ENCODE peak calls at places on chromosomes 1 and 21, in five cellular contexts. N is GM12878, B is GM23338, K is HepG2, Y is H1. Z is an unnamed sample.

GRCh38 chr1:181094813-181095212 is 6.3 kb downstream of the IER5 start:
- DNase-seq in N (no peak), B (peak), K (no peak), Y (no peak), Z (no peak)

GRCh38 chr1:155086182-155086741 is 7.6 kb downstream of the EFNA3 start:
- DNase-seq in N (no peak), B (peak), K (no peak), Y (peak), Z (peak)

GRCh38 chr1:103561612-103562395 is 9.6 kb upstream of the AMY2B start:
- DNase-seq in N (peak), B (no peak), K (no peak), Y (no peak), Z (no peak)

GRCh38 chr1:214029796-214030195 is 42.0 kb downstream of the PROX1 start:
- DNase-seq in N (no peak), B (peak), K (no peak), Y (no peak), Z (no peak)

GRCh38 chr1:174519845-174520244 is 72.1 kb downstream of the GPR52 start:
- DNase-seq in N (no peak), B (no peak), K (no peak), Y (no peak), Z (no peak)

GRCh38 chr1:67957026-67957425 is 93.4 kb downstream of the DIRAS3 start:
- DNase-seq in N (no peak), B (no peak), K (no peak), Y (no peak), Z (no peak)

GRCh38 chr1:88327391-88328267 is 356.4 kb upstream of the PKN2 start:
- DNase-seq in N (no peak), B (no peak), K (peak), Y (no peak), Z (no peak)

GRCh38 chr1:1290238-1290731 is 10.0 kb downstream of the SCNN1D start:
- DNase-seq in N (no peak), B (peak), K (peak), Y (peak), Z (peak)

GRCh38 chr1:78691995-78692747 is 42.5 kb downstream of the IFI44 start:
- DNase-seq in N (no peak), B (no peak), K (no peak), Y (no peak), Z (no peak)

GRCh38 chr1:1371354-1371740 is 3.7 kb downstream of the AURKAIP1 start:
- DNase-seq in N (no peak), B (no peak), K (no peak), Y (no peak), Z (no peak)

GRCh38 chr1:61781151-61781550 is 38.9 kb downstream of the PATJ start:
- DNase-seq in N (no peak), B (no peak), K (no peak), Y (no peak), Z (peak)

GRCh38 chr1:52636701-52637695 is 4.0 kb downstream of the SHISAL2A start:
- DNase-seq in N (peak), B (no peak), K (no peak), Y (no peak), Z (no peak)

GRCh38 chr1:66503841-66504470 is 30.0 kb upstream of the SGIP1 start:
- DNase-seq in N (no peak), B (peak), K (peak), Y (peak), Z (peak)

GRCh38 chr1:211327341-211327921 is 798 bp downstream of the TRAF5 start:
- DNase-seq in N (no peak), B (peak), K (no peak), Y (no peak), Z (no peak)

GRCh38 chr1:30697977-30698376 is 25.4 kb downstream of the MATN1 start:
- DNase-seq in N (no peak), B (no peak), K (no peak), Y (no peak), Z (no peak)

GRCh38 chr1:82260051-82260450 is 459.3 kb downstream of the ADGRL2 start:
- DNase-seq in N (no peak), B (no peak), K (no peak), Y (no peak), Z (no peak)

GRCh38 chr1:64200064-64200463 is 3.4 kb upstream of the UBE2U start:
- DNase-seq in N (no peak), B (no peak), K (no peak), Y (no peak), Z (no peak)

GRCh38 chr1:26233903-26234643 is at the start of gene CEP85:
- DNase-seq in N (peak), B (peak), K (peak), Y (peak), Z (peak)

GRCh38 chr1:95023399-95024050 is 49.2 kb downstream of the ALG14 start:
- DNase-seq in N (no peak), B (no peak), K (no peak), Y (no peak), Z (no peak)

GRCh38 chr21:15000076-15000475 is 64.7 kb downstream of the NRIP1 start:
- DNase-seq in N (no peak), B (no peak), K (no peak), Y (no peak), Z (no peak)

GRCh38 chr1:40928699-40929098 is 50.8 kb upstream of the CTPS1 start:
- DNase-seq in N (no peak), B (no peak), K (no peak), Y (no peak), Z (no peak)

GRCh38 chr1:46394108-46394871 is at the start of gene FAAH:
- DNase-seq in N (no peak), B (peak), K (peak), Y (peak), Z (peak)

GRCh38 chr1:244964112-244964971 is 100.0 kb upstream of the HNRNPU start:
- DNase-seq in N (no peak), B (peak), K (peak), Y (no peak), Z (no peak)

GRCh38 chr1:158898722-158899121 is 32.6 kb upstream of the PYHIN1 start:
- DNase-seq in N (no peak), B (no peak), K (no peak), Y (no peak), Z (no peak)

GRCh38 chr1:248872752-248873408 is 14.0 kb upstream of the ZNF692 start:
- DNase-seq in N (peak), B (peak), K (peak), Y (peak), Z (peak)

GRCh38 chr21:34576043-34576466 is 38.9 kb downstream of the RCAN1 start:
- DNase-seq in N (no peak), B (no peak), K (no peak), Y (no peak), Z (no peak)

GRCh38 chr21:42991992-42992740 is 17.8 kb downstream of the PKNOX1 start:
- DNase-seq in N (no peak), B (peak), K (no peak), Y (no peak), Z (peak)

GRCh38 chr1:175176246-175176645 is 16.3 kb downstream of the KIAA0040 start:
- DNase-seq in N (no peak), B (no peak), K (no peak), Y (no peak), Z (no peak)

GRCh38 chr1:220700591-220701179 is 10.5 kb downstream of the C1orf115 start:
- DNase-seq in N (no peak), B (peak), K (no peak), Y (no peak), Z (no peak)

GRCh38 chr1:209307836-209308235 is 275.7 kb upstream of the CAMK1G start:
- DNase-seq in N (no peak), B (no peak), K (no peak), Y (no peak), Z (no peak)

GRCh38 chr1:217052196-217052595 is 329.0 kb upstream of the ESRRG start:
- DNase-seq in N (no peak), B (no peak), K (no peak), Y (no peak), Z (no peak)

GRCh38 chr21:15255359-15256157 is 190.8 kb upstream of the NRIP1 start:
- DNase-seq in N (no peak), B (no peak), K (no peak), Y (no peak), Z (no peak)

GRCh38 chr21:21210552-21210951 is 212.3 kb downstream of the NCAM2 start:
- DNase-seq in N (no peak), B (no peak), K (no peak), Y (no peak), Z (no peak)

GRCh38 chr1:11064942-11065341 is 5.1 kb upstream of the SRM start:
- DNase-seq in N (no peak), B (no peak), K (no peak), Y (no peak), Z (no peak)

GRCh38 chr1:2347907-2348306 is 43.4 kb downstream of the MORN1 start:
- DNase-seq in N (no peak), B (peak), K (no peak), Y (no peak), Z (no peak)

GRCh38 chr1:214143015-214143775 is 137.8 kb upstream of the SMYD2 start:
- DNase-seq in N (no peak), B (peak), K (no peak), Y (no peak), Z (no peak)

GRCh38 chr1:65395887-65396612 is 24.4 kb upstream of the LEPR start:
- DNase-seq in N (no peak), B (peak), K (no peak), Y (no peak), Z (no peak)

GRCh38 chr1:111302374-111302773 is 11.7 kb downstream of the CHIA start:
- DNase-seq in N (no peak), B (no peak), K (no peak), Y (no peak), Z (no peak)

GRCh38 chr1:236394905-236395779 is 1.1 kb downstream of the EDARADD start:
- DNase-seq in N (no peak), B (peak), K (no peak), Y (peak), Z (peak)

GRCh38 chr21:39313457-39314154 is at the start of gene BRWD1:
- DNase-seq in N (no peak), B (peak), K (peak), Y (peak), Z (peak)
- TF ChIP-seq CREB1 in N (peak), B (peak), K (no peak), Y (peak), Z (peak)

GRCh38 chr1:12229835-12230548 is at the start of gene VPS13D:
- DNase-seq in N (peak), B (peak), K (peak), Y (peak), Z (peak)
- TF ChIP-seq CREB1 in N (peak), B (peak), K (no peak), Y (peak), Z (peak)

GRCh38 chr1:206102292-206102936 is 14.8 kb downstream of the AVPR1B start:
- DNase-seq in N (no peak), B (no peak), K (no peak), Y (no peak), Z (no peak)

GRCh38 chr1:206094024-206094423 is 23.2 kb downstream of the AVPR1B start:
- DNase-seq in N (no peak), B (no peak), K (no peak), Y (no peak), Z (no peak)

GRCh38 chr1:206100226-206100780 is 16.9 kb downstream of the AVPR1B start:
- DNase-seq in N (no peak), B (no peak), K (no peak), Y (peak), Z (no peak)

GRCh38 chr1:206101351-206101750 is 15.8 kb downstream of the AVPR1B start:
- DNase-seq in N (no peak), B (no peak), K (no peak), Y (no peak), Z (no peak)

GRCh38 chr1:206098242-206098919 is 18.8 kb downstream of the AVPR1B start:
- DNase-seq in N (no peak), B (no peak), K (no peak), Y (no peak), Z (no peak)
- TF ChIP-seq CREB1 in N (no peak), B (no peak), K (no peak), Y (no peak), Z (no peak)

DNA sequence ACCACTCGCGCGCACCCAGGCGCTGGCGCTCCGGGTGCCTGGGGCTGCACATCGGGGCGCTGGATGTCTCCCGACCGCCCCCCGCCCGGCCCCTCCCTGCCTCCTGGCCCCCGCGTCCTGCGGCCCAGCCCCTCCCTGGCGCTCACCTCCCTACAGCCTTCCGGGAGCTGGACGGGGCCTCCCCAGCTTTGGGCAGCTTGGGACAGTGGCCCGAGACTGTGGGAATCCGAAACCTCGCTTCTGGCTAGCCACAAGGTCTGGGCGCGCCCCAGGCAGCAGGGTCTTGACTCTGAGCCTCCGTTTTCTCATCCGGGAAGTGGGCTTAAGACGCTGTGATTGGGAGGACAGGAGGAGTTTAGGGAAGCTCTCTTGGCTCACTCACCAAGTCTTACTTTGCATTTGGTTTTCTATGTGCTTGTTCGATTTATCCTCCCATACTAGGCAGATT is 713 bp upstream of the WNT4 start:
- DNase-seq in N (no peak), B (peak), K (no peak), Y (no peak), Z (no peak)
- TF ChIP-seq CREB1 in N (no peak), B (no peak), K (no peak), Y (no peak), Z (no peak)

DNA sequence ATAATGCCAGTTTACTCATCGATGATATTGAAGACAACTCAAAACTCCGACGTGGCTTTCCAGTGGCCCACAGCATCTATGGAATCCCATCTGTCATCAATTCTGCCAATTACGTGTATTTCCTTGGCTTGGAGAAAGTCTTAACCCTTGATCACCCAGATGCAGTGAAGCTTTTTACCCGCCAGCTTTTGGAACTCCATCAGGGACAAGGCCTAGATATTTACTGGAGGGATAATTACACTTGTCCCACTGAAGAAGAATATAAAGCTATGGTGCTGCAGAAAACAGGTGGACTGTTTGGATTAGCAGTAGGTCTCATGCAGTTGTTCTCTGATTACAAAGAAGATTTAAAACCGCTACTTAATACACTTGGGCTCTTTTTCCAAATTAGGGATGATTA is 13.7 kb downstream of the GGPS1 start:
- DNase-seq in N (no peak), B (no peak), K (no peak), Y (no peak), Z (no peak)
- TF ChIP-seq CREB1 in N (no peak), B (no peak), K (no peak), Y (no peak), Z (no peak)

DNA sequence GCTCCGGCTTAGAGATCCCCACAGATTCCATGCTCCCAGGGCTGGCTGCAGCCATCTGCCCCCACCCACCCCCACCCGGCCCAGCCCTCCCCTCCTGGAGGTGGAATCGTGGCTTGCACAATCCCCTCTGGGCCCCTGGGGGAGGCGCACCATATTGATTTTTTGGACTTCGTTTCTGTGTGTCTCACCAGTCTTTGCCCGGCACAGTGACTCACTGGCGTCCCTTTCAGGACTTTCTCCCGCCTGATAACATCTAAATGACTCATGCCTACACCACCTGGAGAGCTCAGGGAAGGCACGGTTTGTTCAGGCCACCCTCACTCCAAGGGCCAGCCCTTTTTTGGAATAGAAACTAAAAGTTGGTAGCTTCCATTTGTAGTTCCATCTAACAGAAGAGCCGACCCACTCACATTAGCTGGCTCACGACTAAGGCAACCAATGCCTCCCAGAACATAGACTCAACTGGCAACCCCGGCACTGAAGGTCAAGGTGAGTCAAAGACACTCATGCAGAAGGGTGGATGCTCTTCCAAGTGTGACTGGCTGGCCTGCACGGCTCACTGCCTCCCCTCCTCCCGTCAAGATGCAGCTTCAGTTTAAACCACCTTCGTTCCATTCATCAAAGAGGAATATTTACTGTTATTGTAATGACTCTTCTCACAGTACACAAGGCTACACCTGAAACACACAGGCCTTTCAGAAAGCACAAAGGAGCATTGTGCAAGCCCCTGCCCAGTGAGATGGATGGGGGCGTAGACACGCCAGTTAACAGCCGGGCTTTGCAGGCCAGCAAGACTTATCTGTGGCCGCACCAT is 18.1 kb upstream of the ETS2 start:
- DNase-seq in N (no peak), B (peak), K (peak), Y (no peak), Z (peak)
- TF ChIP-seq CREB1 in N (no peak), B (no peak), K (no peak), Y (no peak), Z (no peak)